ENCODE peak calls at places on chromosomes 4 and X, in four cellular contexts. One of them, this sample, is unnamed.

GRCh38 chr4:74758521-74758920 is 35.8 kb downstream of the BTC start:
- DNase-seq in HepG2: no peak
- DNase-seq in K562: no peak
- DNase-seq in GM12878: no peak
- DNase-seq in this sample: no peak

GRCh38 chr4:73853246-73853704 is at the start of gene PF4V1:
- DNase-seq in HepG2: no peak
- DNase-seq in K562: no peak
- DNase-seq in GM12878: no peak
- DNase-seq in this sample: no peak

GRCh38 chr4:31106419-31106818 is 386.2 kb downstream of the PCDH7 start:
- DNase-seq in HepG2: no peak
- DNase-seq in K562: no peak
- DNase-seq in GM12878: no peak
- DNase-seq in this sample: no peak

GRCh38 chr4:32847466-32847865 is 2127.3 kb downstream of the PCDH7 start:
- DNase-seq in HepG2: no peak
- DNase-seq in K562: no peak
- DNase-seq in GM12878: no peak
- DNase-seq in this sample: no peak

GRCh38 chr4:154506253-154506652 is 14.7 kb upstream of the DCHS2 start:
- DNase-seq in HepG2: peak
- DNase-seq in K562: peak
- DNase-seq in GM12878: no peak
- DNase-seq in this sample: peak

GRCh38 chrX:109714340-109714958 is 18.6 kb downstream of the ACSL4 start:
- DNase-seq in HepG2: no peak
- DNase-seq in K562: no peak
- DNase-seq in GM12878: no peak
- DNase-seq in this sample: no peak

GRCh38 chr4:7759221-7759620 is 180.4 kb downstream of the AFAP1 start:
- DNase-seq in HepG2: no peak
- DNase-seq in K562: no peak
- DNase-seq in GM12878: no peak
- DNase-seq in this sample: no peak

GRCh38 chr4:146132445-146132844 is 43.1 kb upstream of the LSM6 start:
- DNase-seq in HepG2: no peak
- DNase-seq in K562: no peak
- DNase-seq in GM12878: peak
- DNase-seq in this sample: no peak

GRCh38 chr4:94595013-94595412 is 143.3 kb downstream of the PDLIM5 start:
- DNase-seq in HepG2: no peak
- DNase-seq in K562: no peak
- DNase-seq in GM12878: no peak
- DNase-seq in this sample: no peak

GRCh38 chr4:103498161-103499070 is 221.4 kb downstream of the TACR3 start:
- DNase-seq in HepG2: no peak
- DNase-seq in K562: no peak
- DNase-seq in GM12878: peak
- DNase-seq in this sample: no peak

DNA sequence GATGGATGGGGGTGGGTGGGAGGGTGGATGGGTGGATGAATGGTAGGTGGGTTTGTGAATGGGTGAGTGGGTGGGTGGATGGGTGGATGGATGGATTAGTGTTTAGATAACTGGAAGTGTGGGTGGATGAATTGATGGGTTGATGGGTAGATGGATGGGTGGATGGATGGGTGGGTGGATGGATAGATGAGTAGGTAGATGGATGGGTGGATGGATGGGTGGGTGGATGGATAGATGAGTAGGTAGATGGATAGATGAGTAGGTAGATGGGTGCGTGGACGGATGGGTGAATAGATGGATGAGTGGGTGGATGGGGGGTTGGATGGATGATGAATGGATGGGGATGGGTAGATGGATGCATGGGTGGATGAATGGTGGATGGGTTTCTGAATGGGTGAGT is 20.3 kb upstream of the ASMTL start:
- DNase-seq in HepG2: no peak
- DNase-seq in K562: no peak
- DNase-seq in GM12878: no peak
- DNase-seq in this sample: no peak
- TF ChIP-seq BHLHE40 in HepG2: no peak
- TF ChIP-seq BHLHE40 in K562: no peak
- TF ChIP-seq BHLHE40 in GM12878: no peak
- TF ChIP-seq BHLHE40 in this sample: no peak

DNA sequence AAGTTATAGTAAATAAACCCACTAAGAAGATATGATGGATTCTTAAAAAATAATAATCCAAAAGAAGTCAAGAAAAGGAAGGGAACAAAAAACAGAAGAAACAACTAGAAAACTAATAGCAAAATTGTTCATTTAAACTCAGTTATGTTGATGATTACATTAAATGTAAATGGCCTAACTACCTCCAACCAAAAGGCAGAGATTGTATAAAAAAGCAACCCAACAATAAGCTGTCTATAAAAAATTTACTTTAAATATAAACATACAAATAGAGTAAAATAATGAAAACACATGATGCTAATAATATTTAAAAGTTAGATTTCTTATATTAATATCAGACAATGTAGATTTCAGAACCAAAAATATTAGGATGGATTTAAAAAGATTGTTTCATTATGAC is 340.6 kb downstream of the CAMK2D start:
- DNase-seq in HepG2: no peak
- DNase-seq in K562: no peak
- DNase-seq in GM12878: no peak
- DNase-seq in this sample: no peak
- TF ChIP-seq FOXM1 in HepG2: no peak
- TF ChIP-seq FOXM1 in K562: no peak
- TF ChIP-seq FOXM1 in GM12878: no peak
- TF ChIP-seq FOXM1 in this sample: no peak

GRCh38 chrX:119101168-119101567 is 26.4 kb downstream of the KIAA1210 start:
- DNase-seq in HepG2: no peak
- DNase-seq in K562: no peak
- DNase-seq in GM12878: no peak
- DNase-seq in this sample: no peak

DNA sequence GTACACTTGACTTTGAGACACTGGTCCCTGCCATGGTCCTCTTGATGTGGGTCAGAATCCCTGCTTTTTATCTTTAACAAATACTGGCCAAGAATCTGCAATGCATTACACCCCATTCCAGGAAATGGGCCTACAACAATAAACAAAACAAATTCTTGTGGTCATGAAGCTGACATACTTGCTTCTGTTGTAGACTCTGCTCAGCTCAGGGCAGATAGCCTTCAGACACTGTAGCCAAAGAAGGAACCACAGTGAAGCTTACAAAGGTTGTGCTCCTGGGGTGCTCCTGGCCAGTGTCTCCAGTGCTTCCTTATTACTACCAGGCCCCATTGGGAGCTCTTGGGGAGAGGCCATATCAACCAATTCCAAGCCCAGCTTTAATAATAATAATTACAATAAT is 21.8 kb downstream of the KIAA1210 start:
- DNase-seq in HepG2: no peak
- DNase-seq in K562: no peak
- DNase-seq in GM12878: no peak
- DNase-seq in this sample: no peak
- TF ChIP-seq TARDBP in HepG2: no peak
- TF ChIP-seq TARDBP in K562: no peak
- TF ChIP-seq TARDBP in GM12878: no peak
- TF ChIP-seq TARDBP in this sample: no peak

DNA sequence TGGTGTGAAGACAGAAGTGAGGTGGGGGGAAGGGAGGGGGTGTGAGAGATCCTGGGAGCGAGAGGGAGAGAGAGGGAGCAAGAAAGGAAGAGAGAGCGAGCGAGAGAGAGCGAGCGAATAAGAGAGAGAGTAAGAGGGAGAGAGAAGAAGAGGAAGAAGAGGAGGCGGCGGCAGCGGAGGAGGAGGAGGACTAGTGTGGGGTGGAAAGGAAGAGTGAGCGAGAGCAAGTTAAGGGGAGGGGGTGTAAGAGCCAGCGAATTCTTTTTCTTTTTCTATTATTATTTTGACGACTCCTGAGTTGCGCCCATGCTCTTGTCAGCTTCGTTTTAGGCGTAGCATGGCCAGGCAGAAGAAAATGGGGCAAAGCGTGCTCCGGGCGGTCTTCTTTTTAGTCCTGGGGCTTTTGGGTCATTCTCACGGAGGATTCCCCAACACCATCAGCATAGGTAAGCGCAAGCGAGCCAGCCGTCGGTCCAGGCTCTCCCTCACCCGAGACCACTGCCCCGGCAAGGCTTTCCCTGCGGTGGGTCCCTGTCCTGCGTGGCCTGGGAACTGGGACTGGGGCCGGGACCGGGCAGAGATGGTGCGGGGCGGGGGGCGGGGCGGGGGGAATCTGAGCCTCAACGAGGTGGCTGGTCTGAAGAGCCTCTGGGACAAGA is at the start of gene GRIA3:
- DNase-seq in HepG2: no peak
- DNase-seq in K562: no peak
- DNase-seq in GM12878: no peak
- DNase-seq in this sample: no peak
- TF ChIP-seq BHLHE40 in HepG2: no peak
- TF ChIP-seq BHLHE40 in K562: no peak
- TF ChIP-seq BHLHE40 in GM12878: no peak
- TF ChIP-seq BHLHE40 in this sample: no peak